ENCODE peak calls at places on chromosomes 13 and 19, in four cellular contexts. One of them, this sample, is unnamed.

GRCh38 chr13:113413178-113413897 is 40.0 kb downstream of the ADPRHL1 start:
- DNase-seq in A549: no peak
- DNase-seq in IMR-90: no peak
- DNase-seq in body of pancreas: no peak
- DNase-seq in this sample: peak; percentile 59

GRCh38 chr19:50300814-50301606 is 28.2 kb downstream of the KCNC3 start:
- DNase-seq in A549: peak; percentile 81
- DNase-seq in IMR-90: peak; percentile 79
- DNase-seq in body of pancreas: no peak
- DNase-seq in this sample: peak; percentile 85

GRCh38 chr13:52405767-52406494 is at the start of gene THSD1:
- DNase-seq in A549: peak; percentile 40
- DNase-seq in IMR-90: peak; percentile 41
- DNase-seq in body of pancreas: peak; percentile 37
- DNase-seq in this sample: peak; percentile 78

GRCh38 chr19:29262085-29262484 is 49.1 kb upstream of the UQCRFS1 start:
- DNase-seq in A549: no peak
- DNase-seq in IMR-90: no peak
- DNase-seq in body of pancreas: no peak
- DNase-seq in this sample: no peak

GRCh38 chr13:41694902-41695301 is 237.6 kb downstream of the RGCC start:
- DNase-seq in A549: peak; percentile 19
- DNase-seq in IMR-90: peak; percentile 95
- DNase-seq in body of pancreas: peak; percentile 63
- DNase-seq in this sample: no peak

GRCh38 chr13:109271991-109272454 is 514.4 kb downstream of the IRS2 start:
- DNase-seq in A549: no peak
- DNase-seq in IMR-90: no peak
- DNase-seq in body of pancreas: no peak
- DNase-seq in this sample: no peak

GRCh38 chr13:113625965-113626661 is 31.9 kb downstream of the ATP4B start:
- DNase-seq in A549: no peak
- DNase-seq in IMR-90: peak; percentile 50
- DNase-seq in body of pancreas: no peak
- DNase-seq in this sample: no peak

GRCh38 chr19:16200038-16200775 is 2.5 kb downstream of the AP1M1 start:
- DNase-seq in A549: no peak
- DNase-seq in IMR-90: peak; percentile 33
- DNase-seq in body of pancreas: no peak
- DNase-seq in this sample: no peak

GRCh38 chr13:46150134-46150693 is 31.8 kb downstream of the LCP1 start:
- DNase-seq in A549: no peak
- DNase-seq in IMR-90: no peak
- DNase-seq in body of pancreas: no peak
- DNase-seq in this sample: no peak

GRCh38 chr13:46145950-46146349 is 36.0 kb downstream of the LCP1 start:
- DNase-seq in A549: no peak
- DNase-seq in IMR-90: no peak
- DNase-seq in body of pancreas: no peak
- DNase-seq in this sample: no peak

GRCh38 chr13:46152627-46153328 is 29.2 kb downstream of the LCP1 start:
- DNase-seq in A549: no peak
- DNase-seq in IMR-90: no peak
- DNase-seq in body of pancreas: no peak
- DNase-seq in this sample: no peak

GRCh38 chr13:46146898-46147297 is 35.1 kb downstream of the LCP1 start:
- DNase-seq in A549: no peak
- DNase-seq in IMR-90: no peak
- DNase-seq in body of pancreas: no peak
- DNase-seq in this sample: no peak

GRCh38 chr13:46149272-46150133 is 32.5 kb downstream of the LCP1 start:
- DNase-seq in A549: no peak
- DNase-seq in IMR-90: peak; percentile 12
- DNase-seq in body of pancreas: no peak
- DNase-seq in this sample: no peak
- TF ChIP-seq POLR2A in A549: no peak
- TF ChIP-seq POLR2A in IMR-90: no peak
- TF ChIP-seq POLR2A in body of pancreas: no peak
- TF ChIP-seq POLR2A in this sample: no peak

GRCh38 chr19:10334340-10335148 is 1.2 kb upstream of the RAVER1 start:
- DNase-seq in A549: peak; percentile 66
- DNase-seq in IMR-90: peak; percentile 93
- DNase-seq in body of pancreas: peak; percentile 98
- DNase-seq in this sample: peak; percentile 94
- TF ChIP-seq POLR2A in A549: peak; percentile 30
- TF ChIP-seq POLR2A in IMR-90: peak; percentile 42
- TF ChIP-seq POLR2A in body of pancreas: peak; percentile 81
- TF ChIP-seq POLR2A in this sample: peak; percentile 56

DNA sequence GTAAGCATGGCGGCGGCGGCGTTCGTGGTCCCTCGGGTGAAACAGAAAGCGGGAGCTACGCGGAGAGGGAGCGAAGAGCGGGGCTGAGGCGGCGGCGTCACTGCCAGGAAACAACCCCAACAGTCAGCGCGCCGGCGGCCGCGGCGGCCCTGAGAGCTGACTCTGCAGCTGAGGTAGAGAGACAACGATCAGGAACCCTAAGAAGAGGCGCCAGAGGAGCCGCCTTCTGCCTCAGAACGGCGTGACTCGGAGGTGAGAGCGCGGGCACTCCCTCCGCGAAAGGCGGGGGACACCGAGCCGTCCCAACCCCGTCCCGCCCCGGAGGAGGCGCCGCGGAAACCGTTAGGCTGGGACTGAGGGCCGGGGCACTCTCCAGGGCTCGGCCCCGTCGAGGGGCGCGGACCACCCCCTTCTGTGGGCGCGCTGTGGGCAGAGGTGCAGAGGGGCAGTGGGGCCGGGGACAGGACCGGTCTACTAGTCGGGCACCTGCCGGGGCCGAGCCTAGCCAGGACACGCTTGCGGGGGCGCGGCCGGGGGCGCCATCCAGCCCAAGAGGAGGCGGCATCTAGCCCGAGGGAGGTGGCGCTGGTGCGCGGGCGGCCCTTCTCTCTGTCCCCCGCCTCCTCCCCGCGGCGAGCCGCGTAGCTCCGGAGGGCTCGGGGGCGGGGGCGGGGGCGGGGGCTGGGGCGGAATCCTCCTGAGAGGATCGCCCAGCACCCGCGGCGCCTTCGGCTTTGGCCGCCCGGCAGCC is 389 bp downstream of the FNDC3A start:
- DNase-seq in A549: peak; percentile 38
- DNase-seq in IMR-90: peak; percentile 75
- DNase-seq in body of pancreas: peak; percentile 90
- DNase-seq in this sample: peak; percentile 45
- TF ChIP-seq POLR2A in A549: peak; percentile 44
- TF ChIP-seq POLR2A in IMR-90: peak; percentile 65
- TF ChIP-seq POLR2A in body of pancreas: peak; percentile 77
- TF ChIP-seq POLR2A in this sample: peak; percentile 45

DNA sequence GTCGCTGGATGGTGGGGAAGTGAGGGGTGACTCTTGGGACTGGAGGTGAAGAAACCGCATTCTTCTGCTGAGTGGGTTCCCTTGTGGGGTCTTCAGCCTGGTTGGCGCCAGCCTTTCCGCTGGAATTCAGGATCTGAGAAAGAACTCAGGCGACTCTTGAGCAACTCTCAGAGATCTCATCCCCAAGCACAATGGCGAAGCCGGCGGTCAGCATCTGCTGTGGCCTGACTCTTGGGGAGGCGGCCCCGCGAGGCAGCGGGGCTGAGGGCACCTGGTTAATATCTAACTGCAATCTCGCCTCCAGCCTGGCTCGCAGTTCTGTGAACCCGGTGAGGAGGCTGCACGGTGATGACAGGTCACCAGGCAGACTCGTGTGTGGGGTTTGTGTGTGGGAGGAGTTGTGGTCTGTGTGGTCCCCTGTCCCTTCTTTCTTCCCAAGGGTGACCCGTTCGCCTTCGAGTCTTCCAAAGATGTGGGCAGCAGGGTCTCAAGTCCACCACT is 883 bp downstream of the ZNF441 start:
- DNase-seq in A549: no peak
- DNase-seq in IMR-90: peak; percentile 37
- DNase-seq in body of pancreas: peak; percentile 74
- DNase-seq in this sample: no peak
- TF ChIP-seq POLR2A in A549: no peak
- TF ChIP-seq POLR2A in IMR-90: no peak
- TF ChIP-seq POLR2A in body of pancreas: no peak
- TF ChIP-seq POLR2A in this sample: no peak

This sample was measured in H54.